ENCODE peak calls at places on chromosomes 13 and 19, in five cellular contexts. One of them, this sample, is unnamed.
A peak's percentile ranks its signal among the peaks of the same experiment; 100 is the strongest.

GRCh38 chr19:35178701-35179100 is 24.2 kb downstream of the FXYD5 start:
- DNase-seq in GM23338: no peak
- DNase-seq in GM23248: peak; percentile 41
- DNase-seq in SK-N-SH: no peak
- DNase-seq in PC-3: no peak
- DNase-seq in this sample: no peak

GRCh38 chr13:95335667-95336066 is 34.4 kb upstream of the ABCC4 start:
- DNase-seq in PC-3: peak; percentile 4
- DNase-seq in GM23338: no peak
- DNase-seq in GM23248: no peak
- DNase-seq in SK-N-SH: no peak
- DNase-seq in this sample: no peak

GRCh38 chr13:38636756-38637155 is 50.1 kb upstream of the FREM2 start:
- DNase-seq in PC-3: no peak
- DNase-seq in SK-N-SH: no peak
- DNase-seq in GM23338: peak; percentile 21
- DNase-seq in GM23248: no peak
- DNase-seq in this sample: no peak

GRCh38 chr13:50693755-50694154 is 149.7 kb downstream of the DLEU7 start:
- DNase-seq in GM23248: peak; percentile 67
- DNase-seq in PC-3: no peak
- DNase-seq in SK-N-SH: no peak
- DNase-seq in GM23338: peak; percentile 13
- DNase-seq in this sample: no peak

GRCh38 chr13:98351636-98352035 is 174.6 kb upstream of the RNF113B start:
- DNase-seq in PC-3: no peak
- DNase-seq in GM23338: no peak
- DNase-seq in SK-N-SH: no peak
- DNase-seq in GM23248: no peak
- DNase-seq in this sample: no peak

GRCh38 chr19:58553799-58554493 is 959 bp downstream of the CHMP2A start:
- DNase-seq in SK-N-SH: no peak
- DNase-seq in GM23248: no peak
- DNase-seq in PC-3: no peak
- DNase-seq in GM23338: no peak
- DNase-seq in this sample: no peak

GRCh38 chr13:99044764-99045163 is 66.9 kb upstream of the DOCK9 start:
- DNase-seq in GM23338: no peak
- DNase-seq in SK-N-SH: no peak
- DNase-seq in GM23248: no peak
- DNase-seq in PC-3: no peak
- DNase-seq in this sample: no peak

GRCh38 chr19:17380426-17381138 is 3.4 kb upstream of the PLVAP start:
- DNase-seq in SK-N-SH: no peak
- DNase-seq in GM23248: no peak
- DNase-seq in PC-3: no peak
- DNase-seq in GM23338: no peak
- DNase-seq in this sample: no peak

GRCh38 chr13:20231839-20232555 is at the start of gene GJB6:
- DNase-seq in SK-N-SH: peak; percentile 32
- DNase-seq in GM23248: peak; percentile 16
- DNase-seq in PC-3: no peak
- DNase-seq in GM23338: peak; percentile 81
- DNase-seq in this sample: no peak

GRCh38 chr19:18023596-18024212 is 15.7 kb downstream of the ARRDC2 start:
- DNase-seq in GM23338: no peak
- DNase-seq in SK-N-SH: no peak
- DNase-seq in GM23248: no peak
- DNase-seq in PC-3: no peak
- DNase-seq in this sample: no peak

GRCh38 chr13:79662882-79663281 is 181.9 kb downstream of the NDFIP2 start:
- DNase-seq in PC-3: peak; percentile 19
- DNase-seq in SK-N-SH: no peak
- DNase-seq in GM23248: no peak
- DNase-seq in GM23338: peak; percentile 11
- DNase-seq in this sample: no peak

GRCh38 chr19:35330475-35330874 is 1.5 kb downstream of the CD22 start:
- DNase-seq in SK-N-SH: no peak
- DNase-seq in GM23338: no peak
- DNase-seq in GM23248: no peak
- DNase-seq in PC-3: no peak
- DNase-seq in this sample: no peak

GRCh38 chr13:99386495-99386894 is 79.3 kb upstream of the GPR183 start:
- DNase-seq in SK-N-SH: no peak
- DNase-seq in GM23248: no peak
- DNase-seq in PC-3: no peak
- DNase-seq in GM23338: no peak
- DNase-seq in this sample: no peak

GRCh38 chr19:28556371-28556770 is 656.6 kb downstream of the UQCRFS1 start:
- DNase-seq in GM23248: peak; percentile 4
- DNase-seq in SK-N-SH: no peak
- DNase-seq in PC-3: no peak
- DNase-seq in GM23338: no peak
- DNase-seq in this sample: no peak

GRCh38 chr19:29680447-29680846 is 15.2 kb downstream of the PLEKHF1 start:
- DNase-seq in PC-3: no peak
- DNase-seq in GM23248: no peak
- DNase-seq in GM23338: no peak
- DNase-seq in SK-N-SH: no peak
- DNase-seq in this sample: no peak

GRCh38 chr13:90201198-90201597 is 1146.3 kb upstream of the MIR17HG start:
- DNase-seq in GM23338: no peak
- DNase-seq in SK-N-SH: no peak
- DNase-seq in PC-3: peak; percentile 2
- DNase-seq in GM23248: peak; percentile 73
- DNase-seq in this sample: no peak

GRCh38 chr13:106471957-106472543 is 63.4 kb downstream of the EFNB2 start:
- DNase-seq in SK-N-SH: peak; percentile 24
- DNase-seq in GM23338: peak; percentile 71
- DNase-seq in GM23248: peak; percentile 94
- DNase-seq in PC-3: peak; percentile 92
- DNase-seq in this sample: no peak

GRCh38 chr13:99218545-99218944 is 17.9 kb downstream of the UBAC2 start:
- DNase-seq in SK-N-SH: no peak
- DNase-seq in GM23338: no peak
- DNase-seq in GM23248: no peak
- DNase-seq in PC-3: no peak
- DNase-seq in this sample: no peak

GRCh38 chr19:52936958-52937334 is 13.7 kb upstream of the ZNF888 start:
- DNase-seq in GM23338: no peak
- DNase-seq in PC-3: no peak
- DNase-seq in GM23248: no peak
- DNase-seq in SK-N-SH: no peak
- DNase-seq in this sample: no peak

GRCh38 chr13:107712145-107712544 is 503.2 kb downstream of the LIG4 start:
- DNase-seq in GM23248: peak; percentile 14
- DNase-seq in GM23338: no peak
- DNase-seq in SK-N-SH: no peak
- DNase-seq in PC-3: no peak
- DNase-seq in this sample: no peak

GRCh38 chr13:44617648-44618047 is 41.5 kb upstream of the TSC22D1 start:
- DNase-seq in GM23338: peak; percentile 14
- DNase-seq in PC-3: no peak
- DNase-seq in GM23248: no peak
- DNase-seq in SK-N-SH: no peak
- DNase-seq in this sample: no peak

GRCh38 chr13:36673838-36674326 is at the start of gene SERTM1:
- DNase-seq in GM23338: peak; percentile 93
- DNase-seq in PC-3: no peak
- DNase-seq in GM23248: peak; percentile 21
- DNase-seq in SK-N-SH: peak; percentile 82
- DNase-seq in this sample: no peak

GRCh38 chr19:48933382-48933932 is at the start of gene DHDH:
- DNase-seq in SK-N-SH: peak; percentile 87
- DNase-seq in PC-3: peak; percentile 93
- DNase-seq in GM23248: peak; percentile 71
- DNase-seq in GM23338: peak; percentile 100
- DNase-seq in this sample: peak; percentile 95

GRCh38 chr19:7680606-7681335 is at the start of gene TRAPPC5:
- DNase-seq in GM23338: peak; percentile 92
- DNase-seq in SK-N-SH: peak; percentile 98
- DNase-seq in PC-3: peak; percentile 93
- DNase-seq in GM23248: peak; percentile 93
- DNase-seq in this sample: peak; percentile 90

GRCh38 chr13:73891805-73892204 is 242.4 kb downstream of the KLF12 start:
- DNase-seq in GM23338: no peak
- DNase-seq in GM23248: no peak
- DNase-seq in SK-N-SH: no peak
- DNase-seq in PC-3: no peak
- DNase-seq in this sample: no peak

GRCh38 chr13:71619096-71619495 is 247.9 kb downstream of the DACH1 start:
- DNase-seq in GM23248: no peak
- DNase-seq in PC-3: no peak
- DNase-seq in GM23338: no peak
- DNase-seq in SK-N-SH: no peak
- DNase-seq in this sample: no peak

GRCh38 chr19:35381318-35381717 is 10.4 kb downstream of the GPR42 start:
- DNase-seq in GM23338: no peak
- DNase-seq in GM23248: no peak
- DNase-seq in SK-N-SH: no peak
- DNase-seq in PC-3: no peak
- DNase-seq in this sample: no peak

GRCh38 chr13:51585696-51586095 is 1.4 kb downstream of the WDFY2 start:
- DNase-seq in GM23248: peak; percentile 86
- DNase-seq in PC-3: peak; percentile 65
- DNase-seq in GM23338: no peak
- DNase-seq in SK-N-SH: no peak
- DNase-seq in this sample: no peak

GRCh38 chr13:36101157-36101556 is 30.0 kb downstream of the DCLK1 start:
- DNase-seq in GM23338: no peak
- DNase-seq in SK-N-SH: peak; percentile 53
- DNase-seq in GM23248: no peak
- DNase-seq in PC-3: no peak
- DNase-seq in this sample: no peak

GRCh38 chr13:33017410-33017929 is 1.2 kb downstream of the KL start:
- DNase-seq in GM23338: peak; percentile 66
- DNase-seq in PC-3: no peak
- DNase-seq in SK-N-SH: no peak
- DNase-seq in GM23248: peak; percentile 38
- DNase-seq in this sample: peak; percentile 33

GRCh38 chr13:24650157-24650556 is 30.1 kb upstream of the ATP12A start:
- DNase-seq in PC-3: no peak
- DNase-seq in SK-N-SH: peak; percentile 49
- DNase-seq in GM23338: no peak
- DNase-seq in GM23248: peak; percentile 79
- DNase-seq in this sample: no peak

GRCh38 chr13:30065181-30065580 is 214.8 kb upstream of the UBL3 start:
- DNase-seq in GM23248: peak; percentile 16
- DNase-seq in GM23338: no peak
- DNase-seq in SK-N-SH: no peak
- DNase-seq in PC-3: no peak
- DNase-seq in this sample: no peak

GRCh38 chr19:40907968-40908735 is 26.1 kb upstream of the CYP2A7 start:
- DNase-seq in SK-N-SH: no peak
- DNase-seq in PC-3: no peak
- DNase-seq in GM23248: peak; percentile 11
- DNase-seq in GM23338: peak; percentile 78
- DNase-seq in this sample: no peak
- TF ChIP-seq EZH2phosphoT487 in SK-N-SH: no peak
- TF ChIP-seq EZH2phosphoT487 in PC-3: no peak
- TF ChIP-seq EZH2phosphoT487 in GM23248: no peak
- TF ChIP-seq EZH2phosphoT487 in GM23338: no peak
- TF ChIP-seq EZH2phosphoT487 in this sample: no peak

GRCh38 chr19:55099557-55100506 is 17.6 kb downstream of the PPP1R12C start:
- DNase-seq in PC-3: peak; percentile 48
- DNase-seq in SK-N-SH: no peak
- DNase-seq in GM23248: no peak
- DNase-seq in GM23338: peak; percentile 79
- DNase-seq in this sample: no peak
- TF ChIP-seq EZH2phosphoT487 in PC-3: no peak
- TF ChIP-seq EZH2phosphoT487 in SK-N-SH: no peak
- TF ChIP-seq EZH2phosphoT487 in GM23248: no peak
- TF ChIP-seq EZH2phosphoT487 in GM23338: no peak
- TF ChIP-seq EZH2phosphoT487 in this sample: no peak

GRCh38 chr19:6376512-6377193 is 920 bp upstream of the PSPN start:
- DNase-seq in PC-3: no peak
- DNase-seq in GM23248: peak; percentile 37
- DNase-seq in SK-N-SH: no peak
- DNase-seq in GM23338: no peak
- DNase-seq in this sample: no peak

GRCh38 chr19:6375411-6376010 is at the start of gene PSPN:
- DNase-seq in GM23338: no peak
- DNase-seq in PC-3: no peak
- DNase-seq in GM23248: no peak
- DNase-seq in SK-N-SH: no peak
- DNase-seq in this sample: no peak

GRCh38 chr19:6378498-6378897 is 2.8 kb upstream of the PSPN start:
- DNase-seq in SK-N-SH: no peak
- DNase-seq in GM23338: no peak
- DNase-seq in GM23248: no peak
- DNase-seq in PC-3: no peak
- DNase-seq in this sample: no peak

GRCh38 chr19:6379744-6380143 is 4.0 kb upstream of the PSPN start:
- DNase-seq in GM23338: no peak
- DNase-seq in GM23248: no peak
- DNase-seq in PC-3: no peak
- DNase-seq in SK-N-SH: no peak
- DNase-seq in this sample: no peak

GRCh38 chr19:6378036-6378435 is 2.3 kb upstream of the PSPN start:
- DNase-seq in GM23338: peak; percentile 44
- DNase-seq in GM23248: peak; percentile 47
- DNase-seq in PC-3: no peak
- DNase-seq in SK-N-SH: no peak
- DNase-seq in this sample: no peak
- TF ChIP-seq EZH2phosphoT487 in GM23338: no peak
- TF ChIP-seq EZH2phosphoT487 in GM23248: no peak
- TF ChIP-seq EZH2phosphoT487 in PC-3: no peak
- TF ChIP-seq EZH2phosphoT487 in SK-N-SH: no peak
- TF ChIP-seq EZH2phosphoT487 in this sample: no peak

GRCh38 chr13:41352935-41353801 is 42.1 kb downstream of the NAA16 start:
- DNase-seq in PC-3: peak; percentile 71
- DNase-seq in GM23338: peak; percentile 62
- DNase-seq in GM23248: peak; percentile 49
- DNase-seq in SK-N-SH: peak; percentile 55
- DNase-seq in this sample: peak; percentile 45
- TF ChIP-seq EZH2phosphoT487 in PC-3: no peak
- TF ChIP-seq EZH2phosphoT487 in GM23338: no peak
- TF ChIP-seq EZH2phosphoT487 in GM23248: no peak
- TF ChIP-seq EZH2phosphoT487 in SK-N-SH: no peak
- TF ChIP-seq EZH2phosphoT487 in this sample: no peak

GRCh38 chr13:34748561-34748960 is 193.5 kb upstream of the NBEA start:
- DNase-seq in SK-N-SH: no peak
- DNase-seq in GM23248: no peak
- DNase-seq in PC-3: no peak
- DNase-seq in GM23338: no peak
- DNase-seq in this sample: no peak

GRCh38 chr13:34748078-34748477 is 194.0 kb upstream of the NBEA start:
- DNase-seq in SK-N-SH: no peak
- DNase-seq in PC-3: no peak
- DNase-seq in GM23248: peak; percentile 64
- DNase-seq in GM23338: no peak
- DNase-seq in this sample: no peak

GRCh38 chr13:34747507-34747906 is 194.6 kb upstream of the NBEA start:
- DNase-seq in SK-N-SH: no peak
- DNase-seq in GM23248: no peak
- DNase-seq in PC-3: no peak
- DNase-seq in GM23338: no peak
- DNase-seq in this sample: no peak

GRCh38 chr13:34750078-34750703 is 191.9 kb upstream of the NBEA start:
- DNase-seq in GM23338: peak; percentile 68
- DNase-seq in PC-3: no peak
- DNase-seq in GM23248: peak; percentile 12
- DNase-seq in SK-N-SH: peak; percentile 52
- DNase-seq in this sample: no peak

GRCh38 chr13:34749046-34749445 is 193.0 kb upstream of the NBEA start:
- DNase-seq in GM23338: no peak
- DNase-seq in PC-3: no peak
- DNase-seq in GM23248: no peak
- DNase-seq in SK-N-SH: no peak
- DNase-seq in this sample: no peak
- TF ChIP-seq EZH2phosphoT487 in GM23338: no peak
- TF ChIP-seq EZH2phosphoT487 in PC-3: no peak
- TF ChIP-seq EZH2phosphoT487 in GM23248: no peak
- TF ChIP-seq EZH2phosphoT487 in SK-N-SH: no peak
- TF ChIP-seq EZH2phosphoT487 in this sample: no peak